ENCODE peak calls at places on chromosomes 2 and 18, in ten cellular contexts. U is nephron progenitor cell, Q is D721Med, W is fibroblast of lung, B is GM10248, Y is dorsolateral prefrontal cortex, H is psoas muscle, P is cardiac muscle cell, R is AG04450, X is Caco-2. V is an unnamed sample.

GRCh38 chr2:105449083-105449482 is 50.2 kb upstream of the FHL2 start:
- DNase-seq in U (no peak), Q (no peak), W (no peak), B (no peak), Y (no peak), H (no peak), P (no peak), R (no peak), X (no peak), V (no peak)

GRCh38 chr2:10430886-10431622 is 17.1 kb downstream of the ODC1 start:
- DNase-seq in U (no peak), Q (no peak), W (no peak), B (no peak), Y (no peak), H (no peak), P (no peak), R (no peak), X (no peak), V (no peak)

GRCh38 chr2:18910843-18911242 is 321.5 kb upstream of the NT5C1B start:
- DNase-seq in U (no peak), Q (no peak), W (peak; percentile 75), B (no peak), Y (no peak), H (no peak), P (peak; percentile 75), R (no peak), X (no peak), V (no peak)

GRCh38 chr18:44098551-44099098 is 582.1 kb upstream of the SETBP1 start:
- DNase-seq in U (no peak), Q (no peak), W (peak; percentile 58), B (no peak), Y (no peak), H (no peak), P (peak; percentile 54), R (no peak), X (no peak), V (no peak)

GRCh38 chr2:234537929-234538328 is 41.0 kb upstream of the ARL4C start:
- DNase-seq in U (no peak), Q (no peak), W (no peak), B (no peak), Y (no peak), H (no peak), P (no peak), R (no peak), X (no peak), V (no peak)

GRCh38 chr2:231701456-231702373 is 6.6 kb upstream of the PTMA start:
- DNase-seq in U (no peak), Q (no peak), W (peak; percentile 79), B (no peak), Y (no peak), H (peak; percentile 65), P (peak; percentile 92), R (no peak), X (no peak), V (no peak)

GRCh38 chr2:69567909-69568300 is 75.6 kb downstream of the AAK1 start:
- DNase-seq in U (no peak), Q (no peak), W (no peak), B (no peak), Y (no peak), H (no peak), P (no peak), R (no peak), X (no peak), V (no peak)

GRCh38 chr2:177030391-177031000 is 182.1 kb upstream of the HNRNPA3 start:
- DNase-seq in U (no peak), Q (no peak), W (no peak), B (no peak), Y (no peak), H (no peak), P (no peak), R (no peak), X (no peak), V (no peak)

GRCh38 chr2:44110444-44110843 is 58.2 kb upstream of the PPM1B start:
- DNase-seq in U (no peak), Q (no peak), W (no peak), B (no peak), Y (no peak), H (no peak), P (no peak), R (no peak), X (peak; percentile 63), V (no peak)

GRCh38 chr2:150621800-150622199 is 134.3 kb upstream of the RND3 start:
- DNase-seq in U (no peak), Q (no peak), W (peak; percentile 80), B (no peak), Y (no peak), H (no peak), P (peak; percentile 54), R (no peak), X (no peak), V (no peak)

GRCh38 chr18:50356036-50356945 is 18.6 kb upstream of the SKA1 start:
- DNase-seq in U (no peak), Q (no peak), W (no peak), B (peak; percentile 34), Y (no peak), H (no peak), P (peak; percentile 20), R (no peak), X (no peak), V (no peak)

GRCh38 chr18:48897531-48897930 is 53.2 kb downstream of the SMAD7 start:
- DNase-seq in U (no peak), Q (no peak), W (peak; percentile 43), B (no peak), Y (no peak), H (no peak), P (peak; percentile 43), R (no peak), X (no peak), V (no peak)

GRCh38 chr2:41068740-41069139 is 616.9 kb upstream of the SLC8A1 start:
- DNase-seq in U (no peak), Q (no peak), W (no peak), B (no peak), Y (no peak), H (no peak), P (no peak), R (no peak), X (no peak), V (no peak)

GRCh38 chr2:35298493-35298892 is 1057.1 kb upstream of the CRIM1 start:
- DNase-seq in U (no peak), Q (no peak), W (peak; percentile 61), B (no peak), Y (no peak), H (no peak), P (peak; percentile 24), R (no peak), X (no peak), V (no peak)

GRCh38 chr2:217326238-217327022 is 466.6 kb upstream of the TNP1 start:
- DNase-seq in U (no peak), Q (no peak), W (no peak), B (no peak), Y (no peak), H (no peak), P (no peak), R (no peak), X (no peak), V (no peak)

GRCh38 chr2:173021939-173022371 is 53.7 kb upstream of the MAP3K20 start:
- DNase-seq in U (no peak), Q (no peak), W (peak; percentile 66), B (no peak), Y (no peak), H (no peak), P (peak; percentile 46), R (no peak), X (no peak), V (no peak)

DNA sequence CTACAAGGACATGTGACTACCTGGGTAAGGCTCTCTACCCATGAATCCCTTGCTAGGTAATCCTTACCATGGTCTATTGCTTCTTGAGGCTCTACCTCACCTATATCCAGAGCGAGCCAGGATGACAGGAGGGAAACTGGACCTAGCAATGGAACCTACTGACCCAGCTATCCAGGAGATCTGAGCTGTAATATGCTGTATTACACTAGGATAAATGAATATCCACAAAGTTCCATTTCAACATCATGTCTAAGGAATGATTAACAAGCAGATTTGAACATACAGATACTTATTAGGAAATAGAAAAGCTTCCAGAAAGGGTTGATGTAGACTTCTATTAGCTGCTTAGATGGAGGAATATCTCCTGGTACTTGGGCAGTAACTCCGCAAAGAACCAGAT is 110.2 kb downstream of the BAZ2B start:
- DNase-seq in U (no peak), Q (no peak), W (no peak), B (no peak), Y (no peak), H (no peak), P (no peak), R (no peak), X (no peak), V (no peak)
- TF ChIP-seq CTCF in U (no peak), Q (no peak), W (no peak), B (no peak), Y (no peak), H (no peak), P (no peak), R (no peak), X (no peak), V (no peak)

GRCh38 chr18:11387880-11388279 is 221.5 kb upstream of the SLC35G4 start:
- DNase-seq in U (no peak), Q (no peak), W (peak; percentile 58), B (no peak), Y (no peak), H (peak; percentile 73), P (peak; percentile 63), R (no peak), X (peak; percentile 61), V (peak; percentile 32)
- TF ChIP-seq CTCF in U (no peak), Q (peak; percentile 25), W (no peak), B (peak; percentile 26), Y (no peak), H (peak; percentile 62), P (peak; percentile 37), R (peak; percentile 22), X (peak; percentile 60), V (no peak)

DNA sequence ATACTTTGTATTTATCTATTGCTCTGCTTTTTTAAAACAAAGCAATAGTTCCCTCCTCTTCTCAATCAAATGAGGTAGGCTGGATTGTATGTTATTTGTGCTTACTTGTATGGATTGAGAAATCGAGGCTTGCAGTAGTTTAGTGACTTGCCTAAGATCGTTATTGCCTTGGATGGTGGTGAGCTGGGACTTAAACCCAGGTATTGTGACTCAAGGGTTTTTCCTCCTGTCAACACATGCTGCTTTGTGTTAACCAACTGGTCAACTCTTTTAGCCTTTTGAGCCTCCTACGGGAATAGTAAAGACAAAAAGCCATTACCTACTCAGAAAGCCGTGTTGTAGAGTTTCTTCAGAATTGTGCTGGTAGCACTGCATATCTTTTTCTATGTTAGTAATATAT is 95.2 kb upstream of the THUMPD2 start:
- DNase-seq in U (no peak), Q (no peak), W (no peak), B (no peak), Y (no peak), H (no peak), P (no peak), R (no peak), X (no peak), V (no peak)
- TF ChIP-seq CTCF in U (no peak), Q (no peak), W (no peak), B (no peak), Y (no peak), H (no peak), P (no peak), R (no peak), X (no peak), V (no peak)

DNA sequence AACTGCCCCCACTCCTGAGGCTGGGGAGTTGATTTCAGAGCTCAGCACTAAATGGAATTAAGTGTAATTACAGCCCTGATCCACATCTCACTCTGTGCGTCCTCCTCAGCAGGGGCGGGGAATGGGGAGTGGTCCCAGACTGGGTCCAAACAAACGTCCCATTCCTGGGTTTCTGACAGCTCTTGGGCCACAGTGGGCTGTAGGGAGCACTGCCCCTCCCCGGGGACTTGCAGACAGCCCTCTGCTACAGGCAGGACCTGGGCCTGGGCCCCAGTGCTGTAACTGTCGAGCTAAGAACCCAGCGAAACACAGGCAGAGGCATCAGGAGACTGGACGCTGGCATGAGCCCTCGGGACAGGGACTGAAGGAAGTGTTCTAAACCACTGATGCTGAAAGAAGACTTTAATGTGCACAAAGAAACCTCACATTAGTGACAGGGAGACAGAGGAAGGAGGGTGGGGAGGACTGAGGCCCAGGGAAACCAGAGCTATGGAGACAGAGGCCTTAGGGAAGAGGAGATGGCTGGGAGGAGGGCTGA is 5.7 kb upstream of the SEMA4C start:
- DNase-seq in U (no peak), Q (peak; percentile 99), W (no peak), B (no peak), Y (no peak), H (no peak), P (no peak), R (no peak), X (no peak), V (no peak)
- TF ChIP-seq CTCF in U (no peak), Q (no peak), W (no peak), B (no peak), Y (no peak), H (no peak), P (no peak), R (no peak), X (no peak), V (no peak)